ENCODE peak calls at places on chromosomes 12 and 14, in six cellular contexts. One of them, this sample, is unnamed. For H3K9me3, the result is how much of the 10 kb centered on the place peaks cover.

GRCh38 chr14:38500125-38500524 is 244.2 kb upstream of the CLEC14A start:
- DNase-seq in hepatocyte: no peak
- DNase-seq in GM23248: no peak
- DNase-seq in psoas muscle: no peak
- DNase-seq in SK-N-SH: no peak
- DNase-seq in lower lobe of right lung: no peak
- DNase-seq in this sample: no peak

GRCh38 chr14:50822501-50823042 is 8.4 kb downstream of the NIN start:
- DNase-seq in hepatocyte: no peak
- DNase-seq in GM23248: peak
- DNase-seq in psoas muscle: peak
- DNase-seq in SK-N-SH: no peak
- DNase-seq in lower lobe of right lung: no peak
- DNase-seq in this sample: no peak

GRCh38 chr12:69935651-69936100 is 110.6 kb downstream of the MYRFL start:
- DNase-seq in hepatocyte: no peak
- DNase-seq in GM23248: peak
- DNase-seq in psoas muscle: no peak
- DNase-seq in SK-N-SH: peak
- DNase-seq in lower lobe of right lung: no peak
- DNase-seq in this sample: no peak

GRCh38 chr12:88639361-88639760 is 59.1 kb upstream of the KITLG start:
- DNase-seq in hepatocyte: peak
- DNase-seq in GM23248: no peak
- DNase-seq in psoas muscle: no peak
- DNase-seq in SK-N-SH: no peak
- DNase-seq in lower lobe of right lung: no peak
- DNase-seq in this sample: no peak

GRCh38 chr12:1811281-1811947 is 9.0 kb upstream of the LRTM2 start:
- DNase-seq in hepatocyte: no peak
- DNase-seq in GM23248: no peak
- DNase-seq in psoas muscle: peak
- DNase-seq in SK-N-SH: no peak
- DNase-seq in lower lobe of right lung: no peak
- DNase-seq in this sample: no peak

GRCh38 chr12:52335598-52336262 is 14.5 kb upstream of the KRT83 start:
- DNase-seq in hepatocyte: no peak
- DNase-seq in GM23248: no peak
- DNase-seq in psoas muscle: no peak
- DNase-seq in SK-N-SH: peak
- DNase-seq in lower lobe of right lung: no peak
- DNase-seq in this sample: peak

GRCh38 chr14:105358140-105358846 is 40.0 kb upstream of the TEX22 start:
- DNase-seq in hepatocyte: no peak
- DNase-seq in GM23248: no peak
- DNase-seq in psoas muscle: no peak
- DNase-seq in SK-N-SH: no peak
- DNase-seq in lower lobe of right lung: no peak
- DNase-seq in this sample: no peak

GRCh38 chr12:6275609-6276246 is 34.8 kb upstream of the PLEKHG6 start:
- DNase-seq in hepatocyte: no peak
- DNase-seq in GM23248: no peak
- DNase-seq in psoas muscle: no peak
- DNase-seq in SK-N-SH: no peak
- DNase-seq in lower lobe of right lung: peak
- DNase-seq in this sample: peak

GRCh38 chr14:93059917-93060545 is 55.7 kb downstream of the ITPK1 start:
- DNase-seq in hepatocyte: no peak
- DNase-seq in GM23248: no peak
- DNase-seq in psoas muscle: no peak
- DNase-seq in SK-N-SH: peak
- DNase-seq in lower lobe of right lung: no peak
- DNase-seq in this sample: no peak

GRCh38 chr14:60266021-60266937 is 17.3 kb downstream of the PPM1A start:
- DNase-seq in hepatocyte: no peak
- DNase-seq in GM23248: peak
- DNase-seq in psoas muscle: no peak
- DNase-seq in SK-N-SH: no peak
- DNase-seq in lower lobe of right lung: no peak
- DNase-seq in this sample: no peak

GRCh38 chr14:90397401-90398314 is 829 bp downstream of the CALM1 start:
- DNase-seq in hepatocyte: peak
- DNase-seq in GM23248: peak
- DNase-seq in psoas muscle: peak
- DNase-seq in SK-N-SH: peak
- DNase-seq in lower lobe of right lung: peak
- DNase-seq in this sample: peak

GRCh38 chr12:6905414-6906040 is 905 bp downstream of the LRRC23 start:
- DNase-seq in hepatocyte: no peak
- DNase-seq in GM23248: no peak
- DNase-seq in psoas muscle: no peak
- DNase-seq in SK-N-SH: no peak
- DNase-seq in lower lobe of right lung: peak
- DNase-seq in this sample: no peak

GRCh38 chr12:132514838-132515237 is 24.9 kb downstream of the FBRSL1 start:
- DNase-seq in hepatocyte: no peak
- DNase-seq in GM23248: no peak
- DNase-seq in psoas muscle: no peak
- DNase-seq in SK-N-SH: no peak
- DNase-seq in lower lobe of right lung: no peak
- DNase-seq in this sample: no peak

GRCh38 chr12:125110641-125111360 is 45.6 kb downstream of the AACS start:
- DNase-seq in hepatocyte: no peak
- DNase-seq in GM23248: peak
- DNase-seq in psoas muscle: no peak
- DNase-seq in SK-N-SH: no peak
- DNase-seq in lower lobe of right lung: no peak
- DNase-seq in this sample: no peak

GRCh38 chr12:6450869-6451347 is 934 bp upstream of the TAPBPL start:
- DNase-seq in hepatocyte: peak
- DNase-seq in GM23248: no peak
- DNase-seq in psoas muscle: no peak
- DNase-seq in SK-N-SH: no peak
- DNase-seq in lower lobe of right lung: no peak
- DNase-seq in this sample: no peak

GRCh38 chr14:76742961-76743360 is 18.3 kb upstream of the VASH1 start:
- DNase-seq in hepatocyte: no peak
- DNase-seq in GM23248: no peak
- DNase-seq in psoas muscle: no peak
- DNase-seq in SK-N-SH: no peak
- DNase-seq in lower lobe of right lung: no peak
- DNase-seq in this sample: no peak

GRCh38 chr12:124094188-124094587 is 121.2 kb downstream of the ZNF664 start:
- DNase-seq in hepatocyte: no peak
- DNase-seq in GM23248: no peak
- DNase-seq in psoas muscle: no peak
- DNase-seq in SK-N-SH: no peak
- DNase-seq in lower lobe of right lung: no peak
- DNase-seq in this sample: no peak

GRCh38 chr12:90013409-90013808 is 304.8 kb upstream of the ATP2B1 start:
- DNase-seq in hepatocyte: peak
- DNase-seq in GM23248: no peak
- DNase-seq in psoas muscle: no peak
- DNase-seq in SK-N-SH: no peak
- DNase-seq in lower lobe of right lung: no peak
- DNase-seq in this sample: no peak

GRCh38 chr14:91977909-91978308 is 30.4 kb upstream of the FBLN5 start:
- DNase-seq in hepatocyte: no peak
- DNase-seq in GM23248: peak
- DNase-seq in psoas muscle: no peak
- DNase-seq in SK-N-SH: no peak
- DNase-seq in lower lobe of right lung: no peak
- DNase-seq in this sample: no peak

GRCh38 chr12:105331805-105332251 is 1.3 kb downstream of the C12orf75 start:
- DNase-seq in hepatocyte: peak
- DNase-seq in GM23248: peak
- DNase-seq in psoas muscle: no peak
- DNase-seq in SK-N-SH: peak
- DNase-seq in lower lobe of right lung: no peak
- DNase-seq in this sample: no peak

GRCh38 chr12:105329926-105330282 is 587 bp upstream of the C12orf75 start:
- DNase-seq in hepatocyte: no peak
- DNase-seq in GM23248: peak
- DNase-seq in psoas muscle: no peak
- DNase-seq in SK-N-SH: no peak
- DNase-seq in lower lobe of right lung: no peak
- DNase-seq in this sample: no peak

GRCh38 chr12:105332925-105333324 is 2.4 kb downstream of the C12orf75 start:
- DNase-seq in hepatocyte: no peak
- DNase-seq in GM23248: peak
- DNase-seq in psoas muscle: no peak
- DNase-seq in SK-N-SH: no peak
- DNase-seq in lower lobe of right lung: no peak
- DNase-seq in this sample: no peak

GRCh38 chr12:105330283-105330937 is at the start of gene C12orf75:
- DNase-seq in hepatocyte: peak
- DNase-seq in GM23248: peak
- DNase-seq in psoas muscle: peak
- DNase-seq in SK-N-SH: peak
- DNase-seq in lower lobe of right lung: peak
- DNase-seq in this sample: peak

DNA sequence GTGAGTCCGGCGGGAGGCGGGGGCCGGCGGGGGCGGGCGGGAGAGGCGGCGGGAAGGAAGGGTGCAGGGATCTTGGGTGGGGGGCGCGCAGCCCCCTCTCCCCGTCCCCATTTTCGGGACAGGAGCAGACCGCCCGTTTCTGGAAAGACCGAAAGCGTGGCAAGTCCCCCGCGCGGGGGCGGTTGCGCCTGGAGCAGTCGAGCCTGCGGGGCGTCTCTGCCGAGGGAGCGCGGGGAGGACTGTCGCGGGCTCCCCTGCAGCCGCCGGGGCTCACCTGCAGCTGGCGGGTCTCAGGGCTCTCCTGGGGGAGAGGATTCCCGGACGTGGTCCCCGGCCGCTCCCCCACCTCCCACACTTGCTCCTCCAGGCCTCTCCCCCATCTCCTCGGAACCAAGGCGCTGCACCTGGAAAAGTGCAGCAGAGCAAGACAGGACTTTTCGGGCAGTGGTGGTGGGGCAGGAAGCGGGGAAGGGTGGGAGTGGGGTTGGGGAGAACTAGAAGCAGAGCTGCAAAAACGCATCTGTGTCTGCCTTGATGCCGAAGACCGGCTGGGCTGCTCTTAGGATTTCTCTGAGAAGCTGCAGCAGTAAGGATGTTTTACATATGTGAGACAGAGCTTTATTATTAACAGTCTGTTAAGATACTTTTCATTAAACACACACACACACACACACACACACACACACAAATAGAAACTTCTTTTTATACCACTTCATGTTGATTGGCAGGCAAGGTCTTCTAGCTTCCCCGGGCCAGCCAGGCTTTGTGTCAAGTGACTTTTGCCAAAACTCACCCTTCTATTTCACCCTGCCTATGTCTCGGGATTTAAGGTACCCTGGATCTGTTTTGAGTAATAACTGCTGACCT is 680 bp downstream of the C12orf75 start:
- DNase-seq in hepatocyte: peak
- DNase-seq in GM23248: peak
- DNase-seq in psoas muscle: peak
- DNase-seq in SK-N-SH: no peak
- DNase-seq in lower lobe of right lung: no peak
- DNase-seq in this sample: peak
- H3K27ac ChIP-seq in hepatocyte: peak
- H3K27ac ChIP-seq in GM23248: peak
- H3K27ac ChIP-seq in psoas muscle: peak
- H3K27ac ChIP-seq in SK-N-SH: peak
- H3K27ac ChIP-seq in lower lobe of right lung: no peak
- H3K27ac ChIP-seq in this sample: no peak

GRCh38 chr14:29717906-29718305 is 209.7 kb downstream of the PRKD1 start:
- DNase-seq in hepatocyte: no peak
- DNase-seq in GM23248: peak
- DNase-seq in psoas muscle: no peak
- DNase-seq in SK-N-SH: no peak
- DNase-seq in lower lobe of right lung: no peak
- DNase-seq in this sample: no peak
- H3K9me3 ChIP-seq in hepatocyte: under half
- H3K9me3 ChIP-seq in GM23248: under half
- H3K9me3 ChIP-seq in psoas muscle: under half
- H3K9me3 ChIP-seq in SK-N-SH: under half
- H3K9me3 ChIP-seq in lower lobe of right lung: under half
- H3K9me3 ChIP-seq in this sample: under half

DNA sequence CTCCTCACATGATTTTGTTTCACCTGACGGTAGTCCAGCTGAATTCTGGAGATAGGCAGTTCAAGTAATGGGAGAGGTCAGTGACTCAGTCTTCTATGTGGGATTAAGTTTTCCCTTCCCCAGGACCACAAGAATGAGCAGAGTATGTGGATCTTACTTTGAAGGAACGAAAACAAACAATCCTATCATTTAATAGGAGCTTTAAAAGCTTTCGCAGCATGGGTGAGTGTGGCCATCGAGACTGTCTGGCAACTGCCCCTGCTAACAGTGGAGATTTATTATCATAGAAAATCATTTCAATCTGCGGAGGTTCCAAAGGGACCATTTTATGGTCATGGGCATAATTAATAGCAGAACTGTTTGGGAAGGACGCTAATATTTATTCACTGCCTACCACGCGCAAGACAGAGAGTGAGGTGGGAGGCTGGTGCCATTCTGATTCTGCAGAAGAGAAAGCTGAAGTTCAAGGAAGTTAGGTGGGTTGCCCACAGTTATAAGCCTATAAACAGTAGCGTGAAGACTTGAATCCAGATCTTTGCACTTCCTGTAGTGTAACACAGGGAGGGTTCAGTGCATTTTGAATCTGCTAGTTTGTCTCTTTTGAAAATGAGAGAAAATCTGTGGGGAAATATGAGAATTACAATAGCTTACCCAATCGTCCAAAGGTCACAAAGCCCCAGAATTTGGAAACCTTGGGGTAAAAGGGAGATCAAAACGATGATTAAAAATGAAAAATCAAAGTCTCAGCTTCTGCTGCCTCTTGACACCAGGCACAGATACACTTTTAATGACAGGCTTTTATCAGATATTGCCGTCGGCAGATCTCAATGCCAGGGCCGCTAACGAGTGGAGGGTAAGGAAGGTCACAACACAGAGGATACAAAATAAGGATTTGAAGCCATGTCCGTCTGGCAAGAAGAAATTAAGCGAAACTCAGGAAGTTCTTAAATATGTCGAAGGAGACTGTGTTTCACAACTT is 209.6 kb downstream of the CRADD start:
- DNase-seq in hepatocyte: no peak
- DNase-seq in GM23248: peak
- DNase-seq in psoas muscle: no peak
- DNase-seq in SK-N-SH: peak
- DNase-seq in lower lobe of right lung: no peak
- DNase-seq in this sample: no peak
- H3K4me3 ChIP-seq in hepatocyte: no peak
- H3K4me3 ChIP-seq in GM23248: peak
- H3K4me3 ChIP-seq in psoas muscle: no peak
- H3K4me3 ChIP-seq in SK-N-SH: no peak
- H3K4me3 ChIP-seq in lower lobe of right lung: no peak
- H3K4me3 ChIP-seq in this sample: no peak

DNA sequence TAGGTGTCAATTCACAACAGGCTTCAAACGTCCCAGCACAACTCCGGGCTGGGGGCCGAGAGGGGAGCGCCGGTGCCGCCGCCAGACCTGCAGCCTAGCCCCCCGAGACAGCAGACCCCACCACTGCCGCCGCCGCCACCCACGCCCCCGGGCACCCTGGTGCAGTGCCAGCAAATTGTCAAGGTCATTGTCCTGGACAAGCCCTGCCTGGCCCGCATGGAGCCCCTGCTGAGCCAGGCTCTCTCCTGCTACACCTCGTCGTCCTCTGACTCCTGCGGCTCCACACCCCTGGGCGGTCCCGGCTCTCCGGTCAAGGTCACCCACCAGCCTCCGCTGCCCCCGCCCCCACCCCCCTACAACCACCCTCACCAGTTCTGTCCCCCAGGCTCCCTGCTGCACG is 39.4 kb downstream of the SLC6A12 start:
- DNase-seq in hepatocyte: no peak
- DNase-seq in GM23248: no peak
- DNase-seq in psoas muscle: no peak
- DNase-seq in SK-N-SH: peak
- DNase-seq in lower lobe of right lung: no peak
- DNase-seq in this sample: no peak
- H3K27ac ChIP-seq in hepatocyte: no peak
- H3K27ac ChIP-seq in GM23248: no peak
- H3K27ac ChIP-seq in psoas muscle: no peak
- H3K27ac ChIP-seq in SK-N-SH: peak
- H3K27ac ChIP-seq in lower lobe of right lung: no peak
- H3K27ac ChIP-seq in this sample: no peak

This sample was measured in aorta.